ENCODE peak calls at places on chromosomes 5 and 9, in eight cellular contexts. F is HTR-8/SVneo; K is WERI-Rb-1; E is neural progenitor cell; M is hypothalamus; U is breast epithelium; R is EL; N is stimulated activated CD8-positive, alpha-beta memory T cell treated with anti-CD3 and anti-CD28 coated beads, Interleukin-2, amount 100 ng/mL, for 48 hours. T is an unnamed sample.

GRCh38 chr5:178338126-178338749 is 105.6 kb upstream of the PHYKPL start:
- DNase-seq in R (no peak), M (no peak), K (no peak), U (no peak), F (no peak), E (no peak), N (no peak), T (no peak)

GRCh38 chr9:112043423-112043822 is 131.7 kb downstream of the SUSD1 start:
- DNase-seq in N (no peak), F (no peak), M (no peak), E (no peak), U (no peak), R (peak), K (no peak), T (no peak)

GRCh38 chr9:109166771-109167601 is at the start of gene FRRS1L:
- DNase-seq in R (no peak), E (peak), U (no peak), M (peak), N (no peak), K (peak), F (no peak), T (no peak)

GRCh38 chr5:4511996-4512656 is 628.0 kb upstream of the ADAMTS16 start:
- DNase-seq in K (peak), U (peak), R (no peak), N (no peak), F (no peak), M (no peak), E (peak), T (no peak)

GRCh38 chr5:61246768-61247307 is 84.6 kb upstream of the SMIM15 start:
- DNase-seq in N (no peak), M (no peak), K (no peak), R (no peak), U (no peak), F (no peak), E (no peak), T (no peak)

GRCh38 chr9:19127881-19128719 is 808 bp upstream of the PLIN2 start:
- DNase-seq in U (no peak), N (no peak), F (no peak), E (peak), R (peak), M (no peak), K (peak), T (no peak)

GRCh38 chr5:133890776-133891280 is 77.6 kb downstream of the C5orf15 start:
- DNase-seq in K (no peak), F (no peak), N (no peak), E (no peak), M (no peak), U (no peak), R (no peak), T (no peak)

GRCh38 chr9:16514131-16514530 is 356.3 kb downstream of the BNC2 start:
- DNase-seq in E (peak), M (no peak), R (no peak), U (no peak), F (no peak), K (no peak), N (no peak), T (no peak)

GRCh38 chr5:172264814-172265213 is 18.8 kb downstream of the UBTD2 start:
- DNase-seq in E (no peak), R (no peak), U (no peak), F (no peak), N (no peak), M (no peak), K (no peak), T (no peak)

GRCh38 chr5:178997191-178997590 is 2.1 kb upstream of the GRM6 start:
- DNase-seq in U (no peak), M (no peak), E (no peak), F (no peak), K (no peak), R (no peak), N (no peak), T (no peak)

GRCh38 chr5:38670878-38671277 is 114.4 kb upstream of the LIFR start:
- DNase-seq in F (no peak), R (no peak), N (no peak), U (peak), M (no peak), E (no peak), K (no peak), T (no peak)

GRCh38 chr5:180798193-180798592 is 4.4 kb downstream of the MGAT1 start:
- DNase-seq in U (no peak), N (no peak), M (no peak), K (no peak), E (no peak), R (no peak), F (no peak), T (no peak)

GRCh38 chr5:63760965-63761364 is 201.3 kb downstream of the HTR1A start:
- DNase-seq in K (no peak), M (no peak), U (no peak), F (no peak), R (no peak), E (no peak), N (no peak), T (no peak)

GRCh38 chr9:127121628-127122175 is 733 bp downstream of the ANGPTL2 start:
- DNase-seq in K (no peak), R (peak), M (no peak), N (no peak), E (peak), U (no peak), F (no peak), T (no peak)

GRCh38 chr5:160699301-160699700 is 152.7 kb downstream of the ATP10B start:
- DNase-seq in E (peak), U (no peak), F (no peak), M (no peak), R (no peak), N (no peak), K (no peak), T (no peak)

GRCh38 chr5:107674655-107675054 is 3.9 kb upstream of the EFNA5 start:
- DNase-seq in N (no peak), M (no peak), U (no peak), F (no peak), R (no peak), E (no peak), K (no peak), T (no peak)

GRCh38 chr9:135664266-135664665 is 1.2 kb downstream of the LCN9 start:
- DNase-seq in N (no peak), K (no peak), M (no peak), R (no peak), E (no peak), F (no peak), U (no peak), T (peak)

GRCh38 chr5:87231037-87231808 is 36.5 kb upstream of the RASA1 start:
- DNase-seq in M (no peak), F (no peak), U (no peak), R (no peak), K (no peak), N (no peak), E (no peak), T (no peak)

GRCh38 chr5:159049844-159050318 is 49.8 kb downstream of the EBF1 start:
- DNase-seq in K (no peak), R (peak), N (no peak), M (no peak), E (no peak), U (no peak), F (no peak), T (no peak)

GRCh38 chr5:154345255-154345952 is 100.4 kb upstream of the SAP30L start:
- DNase-seq in F (no peak), U (no peak), R (no peak), E (no peak), N (no peak), K (no peak), M (no peak), T (no peak)

GRCh38 chr5:38743562-38743961 is 102.2 kb upstream of the OSMR start:
- DNase-seq in E (no peak), U (no peak), F (no peak), K (no peak), N (no peak), R (no peak), M (no peak), T (no peak)

GRCh38 chr9:120713257-120714087 is 798 bp downstream of the MEGF9 start:
- DNase-seq in N (no peak), M (no peak), U (no peak), E (peak), R (peak), F (no peak), K (peak), T (no peak)

GRCh38 chr5:33808699-33809098 is 83.1 kb downstream of the ADAMTS12 start:
- DNase-seq in E (no peak), U (no peak), K (no peak), N (no peak), F (no peak), M (no peak), R (peak), T (no peak)

GRCh38 chr9:125374443-125375309 is 113.0 kb downstream of the GAPVD1 start:
- DNase-seq in E (peak), U (peak), F (peak), K (peak), R (peak), M (peak), N (peak), T (peak)

GRCh38 chr9:76342862-76343261 is 51.4 kb downstream of the RFK start:
- DNase-seq in R (no peak), U (no peak), M (no peak), K (no peak), E (no peak), F (no peak), N (no peak), T (no peak)

GRCh38 chr5:66494437-66494836 is 101.8 kb upstream of the MAST4 start:
- DNase-seq in N (no peak), E (peak), F (no peak), K (peak), U (no peak), M (no peak), R (no peak), T (no peak)

GRCh38 chr9:92098638-92099037 is 16.6 kb downstream of the SPTLC1 start:
- DNase-seq in K (no peak), U (no peak), E (no peak), M (no peak), F (no peak), R (no peak), N (no peak), T (no peak)

GRCh38 chr9:16341176-16341575 is 529.3 kb downstream of the BNC2 start:
- DNase-seq in N (no peak), F (no peak), K (no peak), R (peak), M (no peak), U (no peak), E (no peak), T (no peak)

GRCh38 chr9:109640232-109641078 is 139.5 kb upstream of the PALM2AKAP2 start:
- DNase-seq in N (no peak), K (peak), R (peak), M (peak), U (no peak), E (peak), F (peak), T (peak)

GRCh38 chr9:114551750-114552685 is 35.6 kb upstream of the ATP6V1G1 start:
- DNase-seq in K (peak), N (no peak), U (peak), F (peak), E (no peak), R (peak), M (no peak), T (peak)

GRCh38 chr5:132259061-132259851 is 1.8 kb downstream of the PDLIM4 start:
- DNase-seq in R (peak), F (no peak), M (no peak), U (peak), K (peak), E (peak), N (no peak), T (peak)

GRCh38 chr9:121399883-121400607 is 30.0 kb upstream of the STOM start:
- DNase-seq in K (no peak), U (no peak), E (peak), F (peak), M (no peak), R (peak), N (no peak), T (no peak)

GRCh38 chr5:133225671-133226152 is 173.9 kb downstream of the HSPA4 start:
- DNase-seq in K (no peak), N (no peak), F (peak), U (peak), M (no peak), E (no peak), R (no peak), T (no peak)

GRCh38 chr9:97615439-97616072 is 17.6 kb downstream of the TSTD2 start:
- DNase-seq in U (peak), E (peak), R (peak), N (peak), K (peak), F (peak), M (no peak), T (peak)

GRCh38 chr5:146426853-146427618 is 20.1 kb upstream of the TCERG1 start:
- DNase-seq in K (no peak), F (peak), R (peak), E (peak), N (no peak), U (no peak), M (no peak), T (no peak)

GRCh38 chr9:137044042-137044441 is 1.9 kb downstream of the NPDC1 start:
- DNase-seq in N (no peak), U (no peak), K (no peak), R (no peak), M (no peak), E (no peak), F (no peak), T (no peak)

T was measured in ascending aorta.